ENCODE peak calls at places on chromosome 1, in eight cellular contexts. J is DND-41, U is posterior cingulate gyrus, N is GM23248, A is stomach, X is H1, P is NCI-H2171 treated with DMSO at 0.1 percent for 48 hours, K is HT-29. Z is an unnamed sample.

GRCh38 chr1:204294371-204294770 is 65.4 kb downstream of the PLEKHA6 start:
- DNase-seq in K (no peak), P (no peak), X (no peak), U (no peak), A (no peak), J (no peak), N (peak; percentile 94), Z (no peak)

GRCh38 chr1:207968521-207968944 is 57.6 kb upstream of the CD34 start:
- DNase-seq in U (no peak), A (no peak), P (no peak), J (no peak), X (no peak), N (no peak), K (no peak), Z (no peak)

GRCh38 chr1:216632980-216633379 is 90.2 kb downstream of the ESRRG start:
- DNase-seq in N (no peak), K (no peak), P (peak; percentile 96), U (no peak), A (no peak), X (no peak), J (no peak), Z (no peak)

GRCh38 chr1:176501596-176501995 is 38.6 kb downstream of the PAPPA2 start:
- DNase-seq in U (no peak), N (peak; percentile 38), A (no peak), X (no peak), J (no peak), P (no peak), K (no peak), Z (no peak)

GRCh38 chr1:24535021-24535424 is 20.9 kb upstream of the NCMAP start:
- DNase-seq in K (no peak), X (no peak), J (peak; percentile 75), N (no peak), A (peak; percentile 31), P (no peak), U (no peak), Z (no peak)

GRCh38 chr1:246152986-246153431 is 354.1 kb downstream of the SMYD3 start:
- DNase-seq in U (no peak), P (no peak), K (no peak), N (no peak), J (no peak), X (no peak), A (no peak), Z (no peak)

GRCh38 chr1:43144228-43144627 is 27.9 kb downstream of the EBNA1BP2 start:
- DNase-seq in K (no peak), A (no peak), P (no peak), X (no peak), J (no peak), N (peak; percentile 64), U (no peak), Z (no peak)

GRCh38 chr1:44547361-44547760 is 126.9 kb downstream of the TMEM53 start:
- DNase-seq in J (no peak), N (no peak), P (no peak), X (no peak), K (no peak), A (no peak), U (no peak), Z (no peak)

GRCh38 chr1:110196917-110197782 is 13.0 kb upstream of the KCNC4 start:
- DNase-seq in A (peak; percentile 37), U (no peak), J (peak; percentile 62), K (peak; percentile 55), P (peak; percentile 85), N (peak; percentile 75), X (no peak), Z (peak; percentile 18)

GRCh38 chr1:24070821-24071393 is 41.0 kb downstream of the MYOM3 start:
- DNase-seq in X (peak; percentile 53), K (peak; percentile 97), A (peak; percentile 81), U (peak; percentile 70), P (peak; percentile 84), J (peak; percentile 74), N (peak; percentile 87), Z (peak; percentile 75)

GRCh38 chr1:53249706-53250105 is 11.4 kb upstream of the MAGOH start:
- DNase-seq in X (no peak), A (no peak), N (no peak), K (no peak), P (peak; percentile 97), U (no peak), J (no peak), Z (no peak)

GRCh38 chr1:91759076-91759475 is 126.9 kb downstream of the TGFBR3 start:
- DNase-seq in A (no peak), J (no peak), P (no peak), N (no peak), U (no peak), K (no peak), X (no peak), Z (no peak)

GRCh38 chr1:205286335-205286950 is 35.1 kb downstream of the NUAK2 start:
- DNase-seq in U (no peak), N (no peak), J (peak; percentile 59), A (peak; percentile 40), X (no peak), K (no peak), P (no peak), Z (no peak)

GRCh38 chr1:232589111-232589808 is 40.7 kb downstream of the SIPA1L2 start:
- DNase-seq in U (no peak), K (no peak), A (no peak), J (no peak), P (no peak), X (no peak), N (no peak), Z (no peak)

GRCh38 chr1:7372477-7373120 is 398.5 kb upstream of the VAMP3 start:
- DNase-seq in P (no peak), A (no peak), U (no peak), N (no peak), X (no peak), J (no peak), K (no peak), Z (no peak)

GRCh38 chr1:233406339-233406960 is 78.9 kb downstream of the MAP3K21 start:
- DNase-seq in N (no peak), K (no peak), U (no peak), A (no peak), J (no peak), X (no peak), P (no peak), Z (no peak)

GRCh38 chr1:117595993-117596720 is 9.7 kb upstream of the TENT5C start:
- DNase-seq in P (no peak), K (no peak), X (no peak), N (no peak), J (no peak), A (peak; percentile 20), U (no peak), Z (no peak)

GRCh38 chr1:116062201-116062600 is 49.0 kb upstream of the MAB21L3 start:
- DNase-seq in K (no peak), P (no peak), X (no peak), U (no peak), J (no peak), N (peak; percentile 12), A (no peak), Z (no peak)

GRCh38 chr1:192973988-192974387 is 85.2 kb downstream of the UCHL5 start:
- DNase-seq in K (no peak), U (no peak), J (no peak), X (no peak), N (no peak), A (no peak), P (no peak), Z (no peak)

GRCh38 chr1:164733070-164733469 is 174.1 kb downstream of the PBX1 start:
- DNase-seq in K (no peak), P (no peak), U (no peak), A (no peak), J (no peak), X (no peak), N (peak; percentile 89), Z (no peak)

GRCh38 chr1:163737261-163737660 is 415.5 kb downstream of the NUF2 start:
- DNase-seq in N (no peak), J (no peak), P (no peak), K (no peak), X (no peak), U (no peak), A (no peak), Z (no peak)

GRCh38 chr1:78277253-78277652 is 213.5 kb upstream of the PTGFR start:
- DNase-seq in U (no peak), N (peak; percentile 83), P (no peak), A (no peak), K (no peak), J (no peak), X (no peak), Z (no peak)

GRCh38 chr1:24639881-24640280 is 3.2 kb upstream of the SRRM1 start:
- DNase-seq in A (no peak), K (no peak), J (no peak), X (no peak), U (no peak), N (no peak), P (peak; percentile 11), Z (no peak)

GRCh38 chr1:48683878-48684277 is 92.8 kb downstream of the BEND5 start:
- DNase-seq in J (no peak), P (no peak), N (no peak), U (no peak), X (no peak), K (no peak), A (no peak), Z (no peak)

GRCh38 chr1:65393345-65393744 is 27.1 kb upstream of the LEPR start:
- DNase-seq in U (no peak), A (no peak), J (no peak), X (no peak), K (no peak), N (peak; percentile 27), P (no peak), Z (no peak)

GRCh38 chr1:30919025-30919881 is 10.7 kb upstream of the SDC3 start:
- DNase-seq in N (peak; percentile 81), X (no peak), A (no peak), J (no peak), U (no peak), P (no peak), K (no peak), Z (no peak)

GRCh38 chr1:116389013-116389412 is 16.0 kb downstream of the ATP1A1 start:
- DNase-seq in J (no peak), K (no peak), A (peak; percentile 43), N (no peak), X (no peak), U (no peak), P (no peak), Z (no peak)

GRCh38 chr1:199510314-199510713 is 517.2 kb upstream of the NR5A2 start:
- DNase-seq in A (no peak), J (no peak), N (no peak), K (no peak), X (no peak), U (no peak), P (no peak), Z (no peak)

GRCh38 chr1:228340686-228341449 is 65.8 kb downstream of the TRIM11 start:
- DNase-seq in A (no peak), K (peak; percentile 31), N (no peak), J (peak; percentile 18), U (peak; percentile 7), X (peak; percentile 23), P (no peak), Z (no peak)

GRCh38 chr1:65963161-65963888 is 170.6 kb downstream of the PDE4B start:
- DNase-seq in A (no peak), P (no peak), U (peak; percentile 36), N (no peak), X (no peak), K (no peak), J (no peak), Z (peak; percentile 39)

GRCh38 chr1:154104433-154105082 is 50.3 kb downstream of the NUP210L start:
- DNase-seq in U (no peak), X (no peak), K (peak; percentile 57), A (no peak), J (no peak), N (no peak), P (no peak), Z (no peak)

GRCh38 chr1:108089482-108089881 is 110.7 kb downstream of the SLC25A24 start:
- DNase-seq in J (no peak), N (peak; percentile 71), U (no peak), K (no peak), A (no peak), P (no peak), X (no peak), Z (no peak)

GRCh38 chr1:2374260-2375155 is 16.8 kb downstream of the MORN1 start:
- DNase-seq in J (no peak), A (no peak), K (no peak), P (no peak), N (no peak), X (no peak), U (no peak), Z (no peak)

GRCh38 chr1:62076286-62076685 is 118.4 kb upstream of the L1TD1 start:
- DNase-seq in A (no peak), J (no peak), N (peak; percentile 50), K (peak; percentile 79), U (no peak), P (no peak), X (no peak), Z (no peak)